ENCODE peak calls at places on chromosomes 5 and 9, in eight cellular contexts. E is A549, P is Peyer's patch, O is gastrocnemius medialis, J is stomach, X is transverse colon, G is uterus, S is suprapubic skin. K is an unnamed sample.

GRCh38 chr9:101536938-101537337 is 3.3 kb downstream of the RNF20 start:
- DNase-seq in E (no peak), P (no peak), O (no peak), J (no peak), X (no peak), G (no peak), S (no peak), K (no peak)

GRCh38 chr9:123033352-123033751 is at the start of gene GPR21:
- DNase-seq in E (no peak), P (no peak), O (no peak), J (no peak), X (no peak), G (no peak), S (no peak), K (no peak)

GRCh38 chr5:66875325-66875724 is 279.1 kb downstream of the MAST4 start:
- DNase-seq in E (no peak), P (no peak), O (no peak), J (no peak), X (no peak), G (no peak), S (no peak), K (no peak)

GRCh38 chr5:42965934-42966333 is 74.2 kb downstream of the ANXA2R start:
- DNase-seq in E (no peak), P (no peak), O (no peak), J (no peak), X (no peak), G (no peak), S (no peak), K (no peak)

GRCh38 chr5:139671096-139671841 is 23.1 kb downstream of the CXXC5 start:
- DNase-seq in E (no peak), P (peak; percentile 63), O (no peak), J (no peak), X (no peak), G (no peak), S (no peak), K (no peak)

GRCh38 chr9:110049699-110050450 is 158.1 kb downstream of the C9orf152 start:
- DNase-seq in E (no peak), P (peak; percentile 36), O (no peak), J (peak; percentile 41), X (peak; percentile 40), G (peak; percentile 24), S (no peak), K (peak; percentile 89)

GRCh38 chr9:136242908-136243525 is 2.6 kb downstream of the QSOX2 start:
- DNase-seq in E (peak; percentile 25), P (no peak), O (no peak), J (no peak), X (no peak), G (no peak), S (no peak), K (no peak)

GRCh38 chr9:14322211-14323082 is 8.5 kb upstream of the NFIB start:
- DNase-seq in E (peak; percentile 93), P (peak; percentile 54), O (peak; percentile 92), J (peak; percentile 94), X (peak; percentile 93), G (peak; percentile 94), S (peak; percentile 94), K (peak; percentile 98)

GRCh38 chr5:156380846-156381245 is 53.9 kb downstream of the SGCD start:
- DNase-seq in E (peak; percentile 22), P (no peak), O (no peak), J (no peak), X (no peak), G (no peak), S (no peak), K (no peak)

GRCh38 chr9:133239533-133240090 is 30.6 kb upstream of the OBP2B start:
- DNase-seq in E (no peak), P (no peak), O (no peak), J (peak; percentile 22), X (peak; percentile 34), G (no peak), S (no peak), K (peak; percentile 74)

GRCh38 chr5:76952795-76953536 is at the start of gene CRHBP:
- DNase-seq in E (no peak), P (no peak), O (no peak), J (no peak), X (no peak), G (no peak), S (no peak), K (no peak)

GRCh38 chr5:168076561-168076991 is 214.9 kb upstream of the WWC1 start:
- DNase-seq in E (peak; percentile 36), P (no peak), O (peak; percentile 22), J (no peak), X (no peak), G (no peak), S (no peak), K (peak; percentile 89)

GRCh38 chr5:127001621-127002296 is 28.6 kb downstream of the MARCHF3 start:
- DNase-seq in E (peak; percentile 13), P (no peak), O (no peak), J (no peak), X (no peak), G (no peak), S (no peak), K (no peak)

GRCh38 chr5:157050050-157050449 is 8.9 kb downstream of the HAVCR1 start:
- DNase-seq in E (no peak), P (peak; percentile 34), O (no peak), J (no peak), X (no peak), G (no peak), S (no peak), K (no peak)

GRCh38 chr5:102811962-102812361 is 56.9 kb downstream of the PAM start:
- DNase-seq in E (peak; percentile 2), P (no peak), O (no peak), J (no peak), X (no peak), G (no peak), S (no peak), K (no peak)

GRCh38 chr5:74516217-74516636 is 124.3 kb downstream of the ENC1 start:
- DNase-seq in E (peak; percentile 15), P (no peak), O (no peak), J (no peak), X (no peak), G (no peak), S (no peak), K (no peak)

GRCh38 chr5:139435676-139436075 is 3.6 kb downstream of the DNAJC18 start:
- DNase-seq in E (no peak), P (no peak), O (no peak), J (no peak), X (no peak), G (no peak), S (no peak), K (no peak)

GRCh38 chr5:75681125-75681830 is 36.0 kb downstream of the POC5 start:
- DNase-seq in E (peak; percentile 19), P (no peak), O (no peak), J (no peak), X (no peak), G (no peak), S (no peak), K (no peak)

GRCh38 chr5:75234251-75234650 is 2.4 kb downstream of the ANKRD31 start:
- DNase-seq in E (no peak), P (no peak), O (no peak), J (no peak), X (no peak), G (no peak), S (no peak), K (no peak)

GRCh38 chr9:121744002-121744686 is 92.7 kb downstream of the DAB2IP start:
- DNase-seq in E (peak; percentile 62), P (peak; percentile 51), O (peak; percentile 79), J (peak; percentile 73), X (peak; percentile 75), G (no peak), S (no peak), K (peak; percentile 71)
- H3K4me3 ChIP-seq in E (peak overlapping the region; percentile 55), P (peak overlapping the region; percentile 59), O (peak overlapping the region; percentile 54), J (peak overlapping the region; percentile 52), X (peak overlapping the region; percentile 40), G (peak overlapping the region; percentile 49), S (peak overlapping the region; percentile 46), K (no peak overlapping the region)

GRCh38 chr9:121074370-121075250 is at the start of gene CNTRL:
- DNase-seq in E (peak; percentile 95), P (peak; percentile 91), O (peak; percentile 73), J (peak; percentile 87), X (peak; percentile 88), G (peak; percentile 89), S (peak; percentile 95), K (peak; percentile 98)
- TF ChIP-seq POLR2A in E (peak; percentile 70), P (no peak), O (peak; percentile 53), J (no peak), X (peak; percentile 54), G (peak; percentile 74), S (no peak), K (no peak)

GRCh38 chr5:141889282-141889871 is 11.2 kb upstream of the PCDH1 start:
- DNase-seq in E (peak; percentile 31), P (no peak), O (no peak), J (no peak), X (no peak), G (no peak), S (no peak), K (no peak)
- TF ChIP-seq CTCF in E (peak; percentile 51), P (no peak), O (no peak), J (no peak), X (peak; percentile 9), G (peak; percentile 27), S (no peak), K (no peak)

GRCh38 chr9:34993502-34994428 is 4.2 kb downstream of the DNAJB5 start:
- DNase-seq in E (no peak), P (no peak), O (peak; percentile 98), J (peak; percentile 35), X (peak; percentile 52), G (peak; percentile 86), S (peak; percentile 80), K (peak; percentile 91)

GRCh38 chr9:34996181-34996904 is 6.8 kb downstream of the DNAJB5 start:
- DNase-seq in E (no peak), P (no peak), O (no peak), J (no peak), X (no peak), G (no peak), S (no peak), K (peak; percentile 79)

GRCh38 chr9:34992376-34992951 is 2.9 kb downstream of the DNAJB5 start:
- DNase-seq in E (peak; percentile 46), P (no peak), O (peak; percentile 98), J (no peak), X (peak; percentile 26), G (peak; percentile 77), S (peak; percentile 61), K (peak; percentile 80)

GRCh38 chr9:34995288-34996060 is 5.9 kb downstream of the DNAJB5 start:
- DNase-seq in E (no peak), P (no peak), O (peak; percentile 90), J (no peak), X (no peak), G (no peak), S (no peak), K (peak; percentile 53)

DNA sequence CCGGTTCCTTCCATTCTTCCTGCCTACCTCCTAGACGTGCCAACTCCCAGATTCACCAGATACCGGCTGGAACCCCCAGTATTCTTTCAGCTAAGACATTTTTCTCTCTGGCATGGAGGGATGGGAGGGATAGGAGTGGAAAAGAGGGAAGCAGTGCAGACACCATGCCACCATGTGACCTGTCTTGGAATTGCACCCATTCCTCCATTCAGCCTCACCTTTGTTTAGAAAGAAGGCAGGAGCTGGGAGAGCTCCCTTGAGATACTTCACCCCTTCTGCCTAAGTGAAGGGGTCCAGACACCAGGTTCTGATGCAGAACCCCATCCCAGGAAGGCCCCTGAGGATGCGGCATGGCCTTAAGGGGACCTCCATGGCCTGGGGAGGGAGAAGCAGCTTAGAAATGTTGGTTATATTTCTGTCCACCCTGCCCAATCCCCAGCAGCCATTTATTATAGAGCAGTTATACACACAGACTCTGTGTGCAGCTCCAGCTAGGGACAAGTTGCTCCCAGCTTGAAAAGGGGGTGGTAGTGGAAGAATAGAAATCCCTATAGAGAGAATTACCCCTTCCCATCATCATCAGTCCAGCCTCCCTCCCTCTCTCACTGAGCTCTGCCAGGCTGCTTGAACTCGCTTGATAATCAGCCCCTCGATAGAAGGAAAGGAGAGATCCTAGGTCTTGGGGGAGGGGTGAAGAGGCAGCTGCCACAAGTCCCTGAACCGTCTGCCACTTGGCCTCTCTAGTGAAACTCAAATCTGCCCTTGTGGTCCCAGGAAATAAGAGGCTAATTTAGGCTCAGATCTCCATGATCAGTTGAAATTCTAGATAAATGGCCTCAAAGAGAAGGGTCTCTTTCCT is 5.1 kb downstream of the DNAJB5 start:
- DNase-seq in E (peak; percentile 58), P (no peak), O (peak; percentile 76), J (peak; percentile 46), X (peak; percentile 43), G (peak; percentile 50), S (no peak), K (peak; percentile 25)
- H3K4me3 ChIP-seq in E (no peak overlapping the region), P (no peak overlapping the region), O (peak overlapping the region; percentile 73), J (no peak overlapping the region), X (no peak overlapping the region), G (no peak overlapping the region), S (no peak overlapping the region), K (no peak overlapping the region)